ENCODE peak calls at places on chromosomes 2 and 18, in five cellular contexts. O, D, Y, K and U are unnamed samples.
A peak's percentile ranks its signal among the peaks of the same experiment; 100 is the strongest.

GRCh38 chr18:13577091-13577697 is 149.2 kb downstream of the FAM210A start:
- DNase-seq in O (no peak), D (no peak), Y (no peak), K (no peak), U (no peak)

GRCh38 chr18:55869965-55870585 is 282.1 kb upstream of the TCF4 start:
- DNase-seq in O (no peak), D (no peak), Y (no peak), K (peak; percentile 61), U (peak; percentile 46)

GRCh38 chr2:95525294-95526035 is 40.9 kb upstream of the TRIM43B start:
- DNase-seq in O (no peak), D (peak; percentile 67), Y (peak; percentile 44), K (peak; percentile 61), U (no peak)

GRCh38 chr2:239693330-239693729 is 292.5 kb upstream of the HDAC4 start:
- DNase-seq in O (no peak), D (no peak), Y (no peak), K (no peak), U (no peak)

GRCh38 chr18:76565238-76566173 is 70.5 kb upstream of the ZNF516 start:
- DNase-seq in O (no peak), D (peak; percentile 70), Y (peak; percentile 61), K (peak; percentile 79), U (peak; percentile 70)

GRCh38 chr2:20955277-20956026 is 88.4 kb downstream of the APOB start:
- DNase-seq in O (no peak), D (no peak), Y (no peak), K (no peak), U (no peak)

GRCh38 chr2:159086332-159086731 is 117.9 kb downstream of the TANC1 start:
- DNase-seq in O (no peak), D (no peak), Y (no peak), K (no peak), U (no peak)

GRCh38 chr2:186443851-186444250 is 42.2 kb upstream of the ZC3H15 start:
- DNase-seq in O (no peak), D (no peak), Y (no peak), K (no peak), U (no peak)

GRCh38 chr2:29068513-29068912 is 5.8 kb downstream of the PCARE start:
- DNase-seq in O (no peak), D (peak; percentile 35), Y (no peak), K (no peak), U (no peak)

GRCh38 chr2:239519081-239519920 is 118.5 kb upstream of the HDAC4 start:
- DNase-seq in O (no peak), D (no peak), Y (peak; percentile 65), K (peak; percentile 70), U (no peak)

GRCh38 chr18:61127714-61128485 is 205.3 kb upstream of the CDH20 start:
- DNase-seq in O (no peak), D (no peak), Y (no peak), K (no peak), U (no peak)

GRCh38 chr2:29655391-29656086 is 265.8 kb downstream of the ALK start:
- DNase-seq in O (no peak), D (no peak), Y (no peak), K (no peak), U (no peak)

GRCh38 chr2:142075826-142076225 is 55.0 kb downstream of the LRP1B start:
- DNase-seq in O (no peak), D (no peak), Y (no peak), K (no peak), U (no peak)

GRCh38 chr2:215413484-215413777 is 22.4 kb downstream of the FN1 start:
- DNase-seq in O (no peak), D (no peak), Y (no peak), K (no peak), U (no peak)

GRCh38 chr2:215409331-215410127 is 26.3 kb downstream of the FN1 start:
- DNase-seq in O (no peak), D (no peak), Y (no peak), K (no peak), U (no peak)

GRCh38 chr2:215413974-215414373 is 21.9 kb downstream of the FN1 start:
- DNase-seq in O (no peak), D (no peak), Y (no peak), K (no peak), U (no peak)

GRCh38 chr2:215411941-215412743 is 23.7 kb downstream of the FN1 start:
- DNase-seq in O (no peak), D (no peak), Y (no peak), K (no peak), U (no peak)

DNA sequence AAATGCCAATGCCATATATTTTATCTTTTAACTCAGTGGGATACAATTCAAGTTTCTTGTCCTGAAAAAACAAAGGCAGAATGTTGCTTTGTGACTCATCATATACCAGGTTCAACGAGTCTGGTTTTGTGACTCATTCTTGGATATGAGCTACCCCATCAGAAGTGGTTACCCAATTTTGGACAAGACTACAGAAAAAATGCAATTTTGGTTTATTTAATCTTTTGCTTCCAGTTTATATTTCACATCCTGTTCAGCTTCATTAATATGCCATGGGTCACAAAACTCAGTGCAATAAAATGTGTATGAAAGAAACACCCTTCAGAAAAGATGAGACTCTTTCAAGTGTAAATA is 25.0 kb downstream of the FN1 start:
- DNase-seq in O (peak; percentile 66), D (no peak), Y (no peak), K (no peak), U (no peak)
- H3K27ac ChIP-seq in O (peak overlapping the region; percentile 79), D (no peak overlapping the region), Y (peak overlapping the region; percentile 0), K (no peak overlapping the region), U (no peak overlapping the region)

GRCh38 chr18:27838230-27838629 is 338.7 kb downstream of the CDH2 start:
- DNase-seq in O (no peak), D (no peak), Y (no peak), K (no peak), U (no peak)
- TF ChIP-seq CTCF in O (no peak), D (no peak), Y (no peak), K (no peak), U (no peak)

DNA sequence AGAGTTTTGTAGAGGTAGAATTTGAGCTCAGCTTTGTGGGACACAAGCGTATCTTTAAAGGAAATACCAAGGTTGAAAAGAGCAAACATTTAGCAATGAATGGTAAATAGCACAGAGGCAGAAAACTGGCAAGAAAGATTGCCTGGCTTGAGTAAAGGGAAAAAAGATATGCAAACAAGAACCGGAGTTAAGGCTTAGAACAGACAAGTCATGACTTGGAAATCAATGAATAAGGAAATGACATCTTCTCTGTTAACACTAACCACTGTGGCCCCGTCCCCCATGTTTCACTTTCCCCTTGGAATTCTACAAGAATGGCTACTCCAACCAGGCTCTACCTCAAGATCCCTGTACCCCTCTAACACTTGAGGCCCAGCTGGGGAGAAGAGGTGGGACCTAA is 3.8 kb downstream of the STAM2 start:
- DNase-seq in O (no peak), D (no peak), Y (no peak), K (no peak), U (no peak)
- H3K27ac ChIP-seq in O (peak overlapping the region; percentile 68), D (peak overlapping the region; percentile 68), Y (peak overlapping the region; percentile 60), K (no peak overlapping the region), U (no peak overlapping the region)

GRCh38 chr18:23238152-23238531 is 102.9 kb downstream of the CABLES1 start:
- DNase-seq in O (no peak), D (no peak), Y (no peak), K (no peak), U (no peak)

GRCh38 chr18:23239350-23239692 is 104.0 kb downstream of the CABLES1 start:
- DNase-seq in O (no peak), D (no peak), Y (no peak), K (no peak), U (no peak)

GRCh38 chr18:23238651-23239349 is 103.5 kb downstream of the CABLES1 start:
- DNase-seq in O (no peak), D (no peak), Y (no peak), K (no peak), U (no peak)

GRCh38 chr18:23236876-23237468 is 101.7 kb downstream of the CABLES1 start:
- DNase-seq in O (no peak), D (no peak), Y (no peak), K (no peak), U (no peak)

GRCh38 chr18:23237524-23238151 is 102.4 kb downstream of the CABLES1 start:
- DNase-seq in O (no peak), D (peak; percentile 71), Y (peak; percentile 54), K (peak; percentile 76), U (no peak)
- TF ChIP-seq CTCF in O (no peak), D (peak; percentile 25), Y (peak; percentile 39), K (no peak), U (no peak)

GRCh38 chr2:85089464-85090072 is 43.6 kb upstream of the TCF7L1 start:
- DNase-seq in O (no peak), D (no peak), Y (no peak), K (no peak), U (no peak)

GRCh38 chr2:85085563-85085962 is 47.6 kb upstream of the TCF7L1 start:
- DNase-seq in O (no peak), D (no peak), Y (no peak), K (no peak), U (no peak)

GRCh38 chr2:85087541-85087940 is 45.7 kb upstream of the TCF7L1 start:
- DNase-seq in O (no peak), D (no peak), Y (no peak), K (no peak), U (no peak)

GRCh38 chr2:85091838-85092237 is 41.4 kb upstream of the TCF7L1 start:
- DNase-seq in O (no peak), D (peak; percentile 58), Y (no peak), K (no peak), U (no peak)

GRCh38 chr2:85088921-85089320 is 44.3 kb upstream of the TCF7L1 start:
- DNase-seq in O (no peak), D (no peak), Y (no peak), K (no peak), U (no peak)
- H3K27ac ChIP-seq in O (no peak overlapping the region), D (no peak overlapping the region), Y (no peak overlapping the region), K (no peak overlapping the region), U (no peak overlapping the region)

DNA sequence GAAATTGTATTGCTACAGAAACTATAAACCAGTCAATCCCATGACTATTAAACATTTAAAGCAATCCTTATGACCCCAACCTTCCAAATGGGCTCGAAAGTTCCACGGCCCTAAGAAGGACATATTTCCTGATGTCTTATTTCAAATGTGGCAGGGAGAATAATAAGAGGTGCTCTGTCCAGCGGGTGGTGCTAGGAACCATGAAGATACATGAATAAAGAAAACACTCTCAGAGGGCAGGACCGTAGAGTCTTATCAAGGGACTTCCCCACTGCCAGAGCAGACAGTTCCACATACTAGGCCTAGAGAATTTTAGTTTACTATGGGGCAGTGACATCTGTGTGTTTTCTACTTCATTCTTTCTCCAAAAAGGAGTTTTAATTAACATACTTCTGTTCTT is 187.1 kb upstream of the PIK3C3 start:
- DNase-seq in O (no peak), D (no peak), Y (no peak), K (no peak), U (no peak)
- TF ChIP-seq CTCF in O (no peak), D (no peak), Y (no peak), K (no peak), U (no peak)

GRCh38 chr2:54627973-54628372 is 95.5 kb upstream of the EML6 start:
- DNase-seq in O (no peak), D (no peak), Y (no peak), K (no peak), U (no peak)
- H3K27ac ChIP-seq in O (no peak overlapping the region), D (no peak overlapping the region), Y (no peak overlapping the region), K (no peak overlapping the region), U (peak overlapping the region; percentile 69)

DNA sequence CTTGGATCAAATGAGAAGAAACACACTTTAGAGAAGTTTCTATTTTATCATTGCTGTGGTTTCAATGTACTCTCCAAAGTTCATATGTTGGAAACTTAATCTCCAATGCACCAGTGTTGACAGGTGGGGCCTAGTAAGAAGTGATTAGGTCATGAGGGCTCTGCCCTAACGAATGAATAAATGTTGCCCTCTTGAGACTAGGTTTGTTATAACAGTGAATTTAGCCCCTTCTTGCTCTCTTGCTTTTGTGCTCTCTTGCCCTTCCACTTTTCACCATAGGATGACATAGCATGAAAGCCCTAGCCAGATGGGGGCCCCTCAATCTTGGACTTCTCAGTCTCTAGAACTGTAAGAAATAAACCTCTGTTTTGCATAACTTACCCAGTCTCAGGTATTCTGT is 664.8 kb downstream of the DCC start:
- DNase-seq in O (no peak), D (no peak), Y (no peak), K (no peak), U (no peak)
- TF ChIP-seq CTCF in O (no peak), D (no peak), Y (no peak), K (no peak), U (no peak)